ENCODE peak calls at places on chromosomes 1 and 21, in four cellular contexts. L is HepG2, R is Panc1, O is K562. M is an unnamed sample.

GRCh38 chr1:16119504-16119903 is 36.4 kb downstream of the EPHA2 start:
- DNase-seq in L (no peak), O (no peak), R (no peak), M (no peak)

GRCh38 chr1:231581859-231582258 is 44.7 kb upstream of the DISC1 start:
- DNase-seq in O (no peak), R (no peak), L (no peak), M (no peak)

GRCh38 chr1:4594286-4594991 is 60.0 kb upstream of the AJAP1 start:
- DNase-seq in O (no peak), L (no peak), R (no peak), M (no peak)

GRCh38 chr1:221279146-221279545 is 399.9 kb downstream of the HLX start:
- DNase-seq in O (no peak), R (no peak), L (no peak), M (no peak)

GRCh38 chr1:64691631-64692030 is 53.2 kb upstream of the RAVER2 start:
- DNase-seq in R (no peak), O (no peak), L (no peak), M (no peak)

GRCh38 chr1:211329764-211330201 is 3.1 kb downstream of the TRAF5 start:
- DNase-seq in L (no peak), O (no peak), R (no peak), M (no peak)

GRCh38 chr1:165073402-165074007 is 283.0 kb downstream of the LMX1A start:
- DNase-seq in L (peak; percentile 43), O (peak; percentile 49), R (peak; percentile 17), M (peak; percentile 51)

GRCh38 chr1:228291906-228292608 is 84.2 kb downstream of the OBSCN start:
- DNase-seq in O (no peak), L (no peak), R (no peak), M (no peak)

GRCh38 chr1:60916926-60917325 is 165.4 kb upstream of the NFIA start:
- DNase-seq in R (no peak), O (no peak), L (no peak), M (no peak)

GRCh38 chr1:6587261-6588005 is 7.6 kb downstream of the ZBTB48 start:
- DNase-seq in L (no peak), O (no peak), R (no peak), M (no peak)

GRCh38 chr1:36062321-36062720 is 21.6 kb upstream of the TEKT2 start:
- DNase-seq in L (no peak), O (no peak), R (no peak), M (no peak)

GRCh38 chr1:196877964-196878363 is 9.9 kb upstream of the CFHR4 start:
- DNase-seq in L (no peak), R (no peak), O (no peak), M (no peak)

GRCh38 chr21:39125752-39126485 is 57.3 kb downstream of the PSMG1 start:
- DNase-seq in L (peak; percentile 80), O (no peak), R (peak; percentile 30), M (peak; percentile 45)

GRCh38 chr1:59128784-59129227 is 168.1 kb upstream of the FGGY start:
- DNase-seq in L (no peak), R (no peak), O (no peak), M (no peak)

GRCh38 chr1:87178451-87178850 is 150.2 kb upstream of the LMO4 start:
- DNase-seq in R (no peak), L (no peak), O (no peak), M (no peak)

GRCh38 chr1:212710566-212710965 is 10.9 kb upstream of the BATF3 start:
- DNase-seq in O (no peak), R (no peak), L (no peak), M (no peak)

GRCh38 chr1:145846191-145846590 is 761 bp downstream of the NUDT17 start:
- DNase-seq in O (peak; percentile 74), L (peak; percentile 23), R (no peak), M (no peak)

GRCh38 chr1:214966366-214966765 is 116.2 kb upstream of the KCNK2 start:
- DNase-seq in L (no peak), R (no peak), O (no peak), M (no peak)

GRCh38 chr1:76824106-76824505 is 43.2 kb upstream of the ST6GALNAC5 start:
- DNase-seq in L (no peak), O (no peak), R (no peak), M (no peak)

GRCh38 chr1:152957561-152957960 is 10.6 kb downstream of the SPRR5 start:
- DNase-seq in O (no peak), R (no peak), L (no peak), M (no peak)

GRCh38 chr1:241799414-241799813 is 48.6 kb upstream of the EXO1 start:
- DNase-seq in O (no peak), L (no peak), R (no peak), M (no peak)

DNA sequence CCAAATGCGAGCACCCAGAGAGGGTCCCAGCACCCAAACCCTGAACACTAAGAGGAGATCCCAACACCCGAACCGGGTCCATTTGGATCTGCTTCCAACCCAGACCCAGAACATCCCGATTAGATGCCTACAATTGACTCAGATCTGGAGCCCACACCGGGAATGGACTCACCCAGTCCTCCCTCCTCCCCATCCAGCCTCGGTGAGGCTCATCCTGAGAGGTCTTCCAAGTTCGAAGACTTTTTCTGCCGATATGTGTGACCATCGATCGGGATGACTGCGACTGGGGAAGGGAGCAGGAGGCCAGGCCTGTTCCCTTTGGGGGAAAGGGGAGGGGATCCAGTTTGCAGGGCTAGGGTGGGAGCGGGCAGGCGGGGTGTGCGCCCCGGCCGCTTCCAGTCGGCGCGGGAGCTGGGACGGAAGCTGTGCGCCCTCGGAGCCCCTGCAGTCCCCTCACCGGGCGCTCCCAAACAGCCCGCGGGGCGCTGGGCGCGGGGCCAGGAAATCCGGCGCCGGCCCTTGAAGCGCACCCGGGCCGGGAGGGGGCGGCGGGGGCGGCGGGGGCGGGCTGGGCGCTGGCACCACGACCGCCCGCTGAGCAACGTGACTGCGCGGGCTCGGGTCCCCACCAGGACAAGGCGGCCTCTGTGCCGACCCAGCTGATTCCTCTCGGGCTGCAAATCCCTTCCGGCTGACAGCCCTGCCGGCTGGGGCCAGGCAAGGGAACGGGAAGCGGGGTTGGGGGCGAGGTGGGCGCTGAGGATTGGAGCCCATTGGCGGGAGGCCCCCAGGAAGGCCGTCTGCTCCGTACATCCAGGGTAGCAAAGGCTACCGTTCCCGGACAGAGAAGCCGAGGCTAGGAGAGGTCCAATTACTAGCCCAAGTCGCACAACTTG is 104.0 kb downstream of the EBNA1BP2 start:
- DNase-seq in R (no peak), L (no peak), O (no peak), M (no peak)
- TF ChIP-seq TCF7L2 in R (no peak), L (no peak), O (no peak), M (no peak)

GRCh38 chr1:116997666-116998065 is 3.9 kb upstream of the CD101 start:
- DNase-seq in O (no peak), R (no peak), L (no peak), M (no peak)
- TF ChIP-seq TCF7L2 in O (no peak), R (no peak), L (no peak), M (no peak)

GRCh38 chr1:234499119-234500039 is 20.4 kb upstream of the TARBP1 start:
- DNase-seq in L (peak; percentile 65), R (peak; percentile 82), O (peak; percentile 90), M (peak; percentile 62)
- TF ChIP-seq TCF7L2 in L (no peak), R (no peak), O (no peak), M (no peak)

DNA sequence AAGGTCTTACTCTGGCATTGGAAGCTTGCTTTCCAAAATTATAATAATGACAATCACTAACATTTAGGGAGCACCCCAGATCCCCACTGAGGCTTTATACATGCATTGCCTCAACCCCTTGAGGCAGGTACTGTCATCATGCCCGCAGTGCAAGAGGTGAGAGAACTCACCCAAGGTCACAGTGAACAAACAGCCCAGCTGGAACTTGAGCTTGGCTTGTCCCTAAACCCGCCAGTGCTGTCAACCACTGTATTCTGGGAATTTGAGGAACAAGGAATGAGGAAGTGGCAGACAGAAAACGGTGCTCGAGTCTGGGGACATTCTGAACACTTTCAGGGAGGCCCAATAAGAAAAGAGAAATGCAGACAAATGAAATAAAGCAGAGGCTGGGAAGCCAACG is 34.6 kb upstream of the TLR5 start:
- DNase-seq in L (peak; percentile 56), R (no peak), O (no peak), M (no peak)
- TF ChIP-seq TCF7L2 in L (no peak), R (no peak), O (no peak), M (no peak)

DNA sequence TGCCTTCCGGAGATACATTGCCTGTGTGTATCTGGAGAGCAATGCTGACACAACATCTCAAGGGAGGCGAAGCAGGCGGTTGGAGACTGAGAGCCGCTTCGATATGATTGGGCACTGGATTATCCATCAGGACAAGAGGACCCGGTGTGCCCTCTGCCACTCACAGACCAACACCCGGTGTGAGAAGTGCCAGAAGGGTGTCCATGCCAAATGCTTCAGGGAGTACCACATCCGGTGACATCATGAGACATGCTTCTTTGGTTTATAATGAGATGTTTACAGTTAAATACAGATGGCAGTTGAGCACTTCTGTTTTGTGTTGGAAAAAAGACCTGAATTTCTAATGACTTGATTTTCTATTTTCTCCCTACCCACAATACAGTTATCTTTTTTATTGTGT is 12.1 kb downstream of the PGBD2 start:
- DNase-seq in L (no peak), R (no peak), O (no peak), M (no peak)
- TF ChIP-seq TCF7L2 in L (no peak), R (no peak), O (no peak), M (no peak)

GRCh38 chr1:244573768-244574167 is 79.2 kb upstream of the DESI2 start:
- DNase-seq in L (no peak), R (no peak), O (no peak), M (no peak)
- TF ChIP-seq TCF7L2 in L (no peak), R (no peak), O (no peak), M (no peak)

DNA sequence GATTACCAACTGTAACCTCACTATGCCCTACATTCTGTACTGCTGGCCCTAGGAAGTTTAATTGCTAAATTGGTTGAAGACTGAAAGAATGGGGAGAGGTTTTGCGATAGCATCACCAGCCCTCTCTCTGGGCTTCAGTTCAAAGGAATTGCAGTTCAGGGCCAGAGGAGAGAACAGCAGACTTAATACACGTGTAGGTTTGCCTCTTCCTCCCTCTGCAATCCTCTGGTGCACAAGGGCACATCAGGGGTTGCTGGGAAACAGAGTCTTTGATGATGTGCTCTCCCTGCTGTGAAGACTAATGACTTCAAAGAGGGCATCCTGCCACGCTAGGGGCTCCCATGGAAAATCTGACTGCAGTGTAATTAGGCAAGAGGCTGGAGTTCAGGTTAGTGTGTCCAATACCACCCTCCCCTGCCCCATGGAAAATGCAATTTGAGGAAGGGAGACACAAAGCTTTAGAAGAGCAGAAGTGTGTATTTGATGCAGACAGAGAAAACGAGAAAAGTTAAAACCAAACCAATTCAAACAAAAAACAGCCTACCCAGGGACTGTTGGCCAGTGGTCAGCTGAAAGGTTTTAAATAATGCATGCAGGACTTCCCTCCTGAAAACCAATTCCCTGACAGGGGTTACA is 167.9 kb downstream of the ASTN1 start:
- DNase-seq in L (no peak), O (no peak), R (no peak), M (no peak)
- TF ChIP-seq TCF7L2 in L (no peak), O (no peak), R (no peak), M (no peak)

DNA sequence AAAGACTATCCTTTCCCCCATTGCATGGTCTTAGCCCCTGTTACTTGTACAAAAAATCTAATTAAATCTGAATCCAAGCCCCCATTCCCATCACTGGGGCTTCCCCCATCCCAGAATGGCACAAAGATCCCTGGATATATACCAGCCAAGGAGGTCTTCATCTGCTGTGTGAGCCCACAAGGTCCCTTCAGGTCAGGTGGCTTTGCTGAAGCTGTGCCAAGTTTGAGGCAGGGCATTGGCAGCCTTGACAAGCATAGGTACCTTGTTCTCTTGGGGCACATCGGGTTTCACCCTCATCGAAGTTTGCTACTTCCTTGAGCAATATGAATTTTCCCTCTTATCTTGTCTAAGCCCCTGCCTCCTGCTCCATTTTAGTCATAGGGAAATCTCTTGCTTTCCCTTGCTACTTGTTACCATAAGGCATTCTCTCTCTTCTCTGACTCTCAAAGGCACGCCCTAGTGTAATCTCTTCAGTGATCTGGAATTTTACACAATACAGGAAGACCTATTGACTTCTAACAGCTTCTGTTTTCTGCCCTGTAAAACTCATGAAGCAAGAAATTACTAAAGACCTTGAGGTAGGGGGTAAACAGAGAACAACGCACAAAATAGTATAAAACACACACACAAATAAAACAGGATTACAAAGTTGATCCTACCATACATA is 71.4 kb upstream of the COG2 start:
- DNase-seq in R (no peak), L (no peak), O (no peak), M (no peak)
- TF ChIP-seq TCF7L2 in R (no peak), L (no peak), O (no peak), M (no peak)